ENCODE peak calls at places on chromosomes 11 and 22, in four cellular contexts. K is colonic mucosa, C is stomach, D is gastrocnemius medialis. J is an unnamed sample.

GRCh38 chr11:76769645-76770586 is 13.2 kb upstream of the TSKU start:
- DNase-seq in C (peak; percentile 82), K (peak; percentile 93), D (no peak), J (no peak)

GRCh38 chr11:68169442-68169841 is 43.7 kb downstream of the KMT5B start:
- DNase-seq in D (no peak), K (no peak), C (no peak), J (no peak)

GRCh38 chr22:26550498-26551033 is 38.3 kb upstream of the TFIP11 start:
- DNase-seq in K (no peak), C (no peak), D (peak; percentile 49), J (no peak)

GRCh38 chr11:10618490-10618889 is 50.0 kb upstream of the LYVE1 start:
- DNase-seq in K (peak; percentile 9), D (no peak), C (no peak), J (no peak)

GRCh38 chr11:123973816-123974215 is 3.8 kb downstream of the OR10S1 start:
- DNase-seq in K (no peak), D (no peak), C (no peak), J (no peak)

GRCh38 chr11:134379241-134379640 is 32.8 kb downstream of the B3GAT1 start:
- DNase-seq in D (no peak), C (no peak), K (no peak), J (no peak)

GRCh38 chr11:111833524-111833923 is 37.9 kb downstream of the ALG9 start:
- DNase-seq in K (no peak), C (no peak), D (no peak), J (no peak)

GRCh38 chr11:45267660-45268340 is 18.3 kb downstream of the SYT13 start:
- DNase-seq in D (no peak), K (no peak), C (no peak), J (no peak)

GRCh38 chr22:39983346-39983745 is 11.4 kb upstream of the FAM83F start:
- DNase-seq in C (no peak), D (no peak), K (no peak), J (no peak)

GRCh38 chr22:39984006-39984405 is 10.7 kb upstream of the FAM83F start:
- DNase-seq in D (no peak), K (no peak), C (no peak), J (no peak)

GRCh38 chr22:39979458-39979857 is 15.3 kb upstream of the FAM83F start:
- DNase-seq in D (no peak), C (no peak), K (no peak), J (no peak)

GRCh38 chr22:39980635-39981034 is 14.1 kb upstream of the FAM83F start:
- DNase-seq in K (no peak), D (no peak), C (no peak), J (no peak)

GRCh38 chr22:39979048-39979447 is 15.7 kb upstream of the FAM83F start:
- DNase-seq in C (no peak), D (no peak), K (no peak), J (no peak)
- H3K27ac ChIP-seq in C (no peak overlapping the region), D (no peak overlapping the region), K (no peak overlapping the region), J (no peak overlapping the region)

GRCh38 chr11:103295704-103296103 is 186.5 kb downstream of the DYNC2H1 start:
- DNase-seq in D (no peak), K (no peak), C (no peak), J (no peak)
- H3K27me3 ChIP-seq in D (no peaks in the 10 kb centered on the region), K (no peaks in the 10 kb centered on the region), C (no peaks in the 10 kb centered on the region), J (no peaks in the 10 kb centered on the region)

DNA sequence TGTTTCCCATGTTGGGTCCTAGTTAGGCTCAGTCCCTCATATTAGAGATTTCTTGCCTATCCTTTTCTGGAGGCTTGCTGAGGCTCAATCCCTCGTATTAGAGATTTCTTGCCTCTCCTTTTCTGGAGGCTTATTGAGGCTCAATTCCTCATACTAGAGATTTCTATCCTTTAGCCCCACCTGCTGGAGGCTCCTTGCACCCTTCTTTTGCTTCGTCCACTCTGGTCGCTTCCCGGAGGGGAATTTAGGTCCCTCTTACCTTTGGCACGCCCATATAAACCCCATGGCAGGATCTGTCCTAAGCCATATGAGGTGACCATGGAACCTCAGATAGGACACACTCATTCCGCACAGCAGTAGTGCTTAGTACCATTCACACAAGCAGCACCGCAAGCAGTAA is 15.9 kb downstream of the CYP2D6 start:
- DNase-seq in C (no peak), D (no peak), K (no peak), J (no peak)
- TF ChIP-seq CTCF in C (no peak), D (no peak), K (no peak), J (no peak)

DNA sequence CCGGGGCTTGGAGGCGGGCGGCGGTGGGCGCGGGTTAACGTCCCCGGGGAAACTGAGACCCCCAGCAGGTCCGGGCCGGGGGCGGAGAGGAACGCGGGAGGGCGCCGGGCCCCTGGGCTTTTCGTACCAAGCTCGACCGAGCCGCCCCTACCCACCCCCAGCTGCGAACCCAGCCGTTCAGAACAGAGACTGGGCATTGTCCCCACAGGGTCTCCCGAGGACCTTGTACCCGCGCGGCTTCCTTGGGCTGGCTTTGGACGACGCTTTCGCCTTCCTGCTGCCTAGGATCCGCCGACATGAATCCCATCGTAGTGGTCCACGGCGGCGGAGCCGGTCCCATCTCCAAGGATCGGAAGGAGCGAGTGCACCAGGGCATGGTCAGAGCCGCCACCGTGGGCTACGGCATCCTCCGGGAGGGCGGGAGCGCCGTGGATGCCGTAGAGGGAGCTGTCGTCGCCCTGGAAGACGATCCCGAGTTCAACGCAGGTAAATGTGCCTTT is 484 bp downstream of the ASRGL1 start:
- DNase-seq in K (peak; percentile 49), C (peak; percentile 38), D (no peak), J (no peak)
- H3K27ac ChIP-seq in K (peak overlapping the region; percentile 13), C (peak overlapping the region; percentile 74), D (peak overlapping the region; percentile 42), J (peak overlapping the region; percentile 49)

J was measured in right atrium auricular region.